ENCODE peak calls at places on chromosome 2, in five cellular contexts. T is occipital lobe; N is activated CD8-positive, alpha-beta memory T cell treated with anti-CD3 and anti-CD28 coated beads, Interleukin-2, amount 50 U/mL, for 4 hours; S is AG09319; C is left ventricle myocardium inferior. Q is an unnamed sample.

GRCh38 chr2:216139884-216140283 is 30.7 kb downstream of the XRCC5 start:
- DNase-seq in T (no peak), N (no peak), S (no peak), C (no peak), Q (no peak)

GRCh38 chr2:112149194-112149593 is 11.0 kb downstream of the FBLN7 start:
- DNase-seq in T (no peak), N (no peak), S (no peak), C (no peak), Q (no peak)

GRCh38 chr2:42086500-42086953 is 38.7 kb downstream of the PKDCC start:
- DNase-seq in T (no peak), N (no peak), S (no peak), C (no peak), Q (no peak)

GRCh38 chr2:138495384-138495783 is 6.2 kb upstream of the SPOPL start:
- DNase-seq in T (no peak), N (no peak), S (no peak), C (no peak), Q (no peak)

GRCh38 chr2:200590090-200590489 is 4.3 kb downstream of the AOX1 start:
- DNase-seq in T (no peak), N (no peak), S (no peak), C (no peak), Q (no peak)

GRCh38 chr2:15006667-15007066 is 374.1 kb downstream of the LRATD1 start:
- DNase-seq in T (no peak), N (no peak), S (no peak), C (no peak), Q (no peak)

GRCh38 chr2:218217366-218218309 is 649 bp downstream of the ARPC2 start:
- DNase-seq in T (no peak), N (peak; percentile 73), S (no peak), C (peak; percentile 54), Q (no peak)

GRCh38 chr2:43224571-43225092 is 1.8 kb downstream of the ZFP36L2 start:
- DNase-seq in T (no peak), N (peak; percentile 45), S (no peak), C (peak; percentile 35), Q (no peak)

GRCh38 chr2:6308986-6309385 is 556.7 kb downstream of the CMPK2 start:
- DNase-seq in T (no peak), N (no peak), S (no peak), C (no peak), Q (no peak)

GRCh38 chr2:29363111-29363510 is 247.9 kb downstream of the CLIP4 start:
- DNase-seq in T (no peak), N (no peak), S (no peak), C (no peak), Q (no peak)

Q was measured in HFF-Myc.